ENCODE peak calls at places on chromosomes 7 and 10, in four cellular contexts. J is A549, L is IMR-90, P is K562. S is an unnamed sample.
A peak's percentile ranks its signal among the peaks of the same experiment; 100 is the strongest.

GRCh38 chr7:131327049-131327625 is 539 bp upstream of the MKLN1 start:
- DNase-seq in J (peak; percentile 64), P (peak; percentile 39), L (peak; percentile 79), S (no peak)

GRCh38 chr10:48306870-48307531 is 524 bp downstream of the MAPK8 start:
- DNase-seq in P (peak; percentile 94), J (peak; percentile 43), L (peak; percentile 35), S (no peak)

GRCh38 chr7:16365177-16365576 is 56.2 kb downstream of the CRPPA start:
- DNase-seq in L (no peak), J (no peak), P (no peak), S (no peak)

GRCh38 chr10:71663311-71663710 is 56.3 kb downstream of the C10orf105 start:
- DNase-seq in J (no peak), L (no peak), P (peak; percentile 50), S (no peak)

GRCh38 chr10:77799352-77799751 is 127.2 kb downstream of the DLG5 start:
- DNase-seq in J (no peak), P (no peak), L (peak; percentile 26), S (no peak)

GRCh38 chr10:116665541-116666125 is 44.9 kb downstream of the PNLIPRP2 start:
- DNase-seq in P (no peak), J (no peak), L (peak; percentile 5), S (no peak)

GRCh38 chr10:71696635-71697326 is 22.8 kb downstream of the C10orf105 start:
- DNase-seq in J (peak; percentile 76), L (no peak), P (peak; percentile 91), S (no peak)

GRCh38 chr7:101519324-101520017 is 109.6 kb downstream of the MYL10 start:
- DNase-seq in L (peak; percentile 99), J (no peak), P (no peak), S (no peak)

GRCh38 chr10:68684413-68684812 is 36.6 kb upstream of the CCAR1 start:
- DNase-seq in P (no peak), L (no peak), J (no peak), S (peak; percentile 0)

GRCh38 chr7:139360948-139361307 is 1.2 kb downstream of the LUC7L2 start:
- DNase-seq in P (no peak), J (no peak), L (no peak), S (no peak)

GRCh38 chr7:106450716-106451115 is 165.9 kb upstream of the NAMPT start:
- DNase-seq in J (no peak), P (no peak), L (no peak), S (no peak)

GRCh38 chr7:21355406-21355874 is 72.4 kb upstream of the SP4 start:
- DNase-seq in L (no peak), J (no peak), P (peak; percentile 17), S (peak; percentile 97)

GRCh38 chr10:127194598-127194997 is 1.8 kb downstream of the INSYN2A start:
- DNase-seq in L (no peak), P (no peak), J (no peak), S (no peak)

GRCh38 chr10:9302142-9302746 is 1247.8 kb downstream of the GATA3 start:
- DNase-seq in P (peak; percentile 41), L (peak; percentile 53), J (peak; percentile 16), S (no peak)

GRCh38 chr10:73768881-73769280 is 13.0 kb upstream of the CHCHD1 start:
- DNase-seq in L (no peak), J (no peak), P (no peak), S (no peak)

GRCh38 chr7:108099650-108100049 is 30.5 kb downstream of the LAMB4 start:
- DNase-seq in P (no peak), L (peak; percentile 32), J (no peak), S (no peak)

GRCh38 chr7:85851571-85852193 is 664.8 kb upstream of the SEMA3D start:
- DNase-seq in J (peak; percentile 10), P (no peak), L (peak; percentile 69), S (no peak)

GRCh38 chr7:23462846-23463245 is 7.4 kb downstream of the IGF2BP3 start:
- DNase-seq in L (peak; percentile 67), P (no peak), J (no peak), S (no peak)

GRCh38 chr7:93307131-93307660 is 75.0 kb downstream of the VPS50 start:
- DNase-seq in L (peak; percentile 86), J (no peak), P (no peak), S (no peak)

GRCh38 chr7:16688249-16688648 is 42.3 kb downstream of the BZW2 start:
- DNase-seq in J (no peak), P (peak; percentile 61), L (no peak), S (no peak)

GRCh38 chr10:114635797-114636550 is 22.1 kb downstream of the ABLIM1 start:
- DNase-seq in P (no peak), L (no peak), J (no peak), S (no peak)

GRCh38 chr7:28626629-28627262 is 214.4 kb downstream of the CREB5 start:
- DNase-seq in P (peak; percentile 56), L (peak; percentile 36), J (peak; percentile 28), S (no peak)

GRCh38 chr10:68787813-68788212 is 39.5 kb upstream of the STOX1 start:
- DNase-seq in J (no peak), P (no peak), L (no peak), S (no peak)

GRCh38 chr7:26794541-26794940 is 69.8 kb downstream of the SKAP2 start:
- DNase-seq in L (no peak), P (no peak), J (no peak), S (no peak)

GRCh38 chr7:151272410-151272809 is 23.9 kb upstream of the SMARCD3 start:
- DNase-seq in P (no peak), J (no peak), L (no peak), S (no peak)

GRCh38 chr7:30240401-30240800 is 44.0 kb upstream of the ZNRF2 start:
- DNase-seq in J (no peak), P (no peak), L (no peak), S (no peak)

GRCh38 chr10:47243356-47243755 is 56.6 kb upstream of the GDF10 start:
- DNase-seq in L (no peak), P (no peak), J (no peak), S (no peak)

GRCh38 chr10:90227259-90227658 is 525.9 kb downstream of the KIF20B start:
- DNase-seq in P (no peak), L (peak; percentile 34), J (no peak), S (no peak)

GRCh38 chr10:132648871-132649528 is 111.4 kb downstream of the INPP5A start:
- DNase-seq in L (no peak), P (no peak), J (no peak), S (no peak)

GRCh38 chr10:3936422-3937040 is 151.5 kb upstream of the KLF6 start:
- DNase-seq in P (no peak), L (no peak), J (no peak), S (no peak)

GRCh38 chr7:127770870-127771269 is 118.9 kb downstream of the SND1 start:
- DNase-seq in P (no peak), L (peak; percentile 72), J (no peak), S (no peak)
- TF ChIP-seq RCOR1 in P (no peak), L (no peak), J (no peak), S (no peak)

GRCh38 chr7:34341331-34341730 is 316.7 kb upstream of the NPSR1 start:
- DNase-seq in L (no peak), P (no peak), J (no peak), S (no peak)
- TF ChIP-seq BHLHE40 in L (no peak), P (no peak), J (no peak), S (no peak)

GRCh38 chr7:47244692-47245091 is 337.2 kb downstream of the TNS3 start:
- DNase-seq in L (no peak), P (no peak), J (no peak), S (no peak)

GRCh38 chr7:47236480-47237208 is 345.3 kb downstream of the TNS3 start:
- DNase-seq in P (no peak), L (no peak), J (no peak), S (no peak)

GRCh38 chr7:47241112-47242065 is 340.5 kb downstream of the TNS3 start:
- DNase-seq in L (no peak), P (no peak), J (no peak), S (no peak)

GRCh38 chr7:47239034-47239433 is 342.9 kb downstream of the TNS3 start:
- DNase-seq in L (no peak), P (no peak), J (no peak), S (no peak)

DNA sequence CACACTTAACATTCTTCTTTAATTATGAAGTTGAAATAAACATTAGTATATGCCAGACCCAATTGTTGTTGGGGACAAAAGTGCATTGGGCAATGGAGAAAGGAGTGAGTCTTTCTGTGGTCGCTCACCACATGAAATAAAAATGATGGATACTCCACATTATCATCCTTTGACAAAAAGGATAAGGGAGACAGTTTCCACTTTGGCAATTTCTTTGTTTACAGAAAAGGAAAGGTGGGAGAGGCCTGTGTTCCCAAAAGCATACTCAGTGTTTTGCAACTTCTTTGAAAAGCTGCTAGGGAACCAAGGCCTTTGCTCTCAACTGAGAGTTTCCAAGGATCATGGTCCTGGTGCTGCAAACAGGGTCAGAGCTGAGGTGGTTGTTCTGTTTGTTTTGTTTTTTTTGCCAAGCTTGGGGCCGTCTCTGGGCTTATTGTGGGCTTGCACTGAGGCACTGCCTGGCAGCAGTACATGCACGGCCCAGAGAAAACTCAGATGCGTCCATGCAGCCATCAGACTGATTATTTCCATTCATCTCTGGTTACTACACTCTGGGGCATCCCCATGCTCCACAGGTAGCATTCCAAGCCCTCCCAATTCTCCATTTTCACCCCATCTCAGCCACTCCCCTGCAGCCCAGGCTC is 341.9 kb downstream of the TNS3 start:
- DNase-seq in L (no peak), P (no peak), J (no peak), S (no peak)
- TF ChIP-seq RCOR1 in L (no peak), P (no peak), J (no peak), S (no peak)

DNA sequence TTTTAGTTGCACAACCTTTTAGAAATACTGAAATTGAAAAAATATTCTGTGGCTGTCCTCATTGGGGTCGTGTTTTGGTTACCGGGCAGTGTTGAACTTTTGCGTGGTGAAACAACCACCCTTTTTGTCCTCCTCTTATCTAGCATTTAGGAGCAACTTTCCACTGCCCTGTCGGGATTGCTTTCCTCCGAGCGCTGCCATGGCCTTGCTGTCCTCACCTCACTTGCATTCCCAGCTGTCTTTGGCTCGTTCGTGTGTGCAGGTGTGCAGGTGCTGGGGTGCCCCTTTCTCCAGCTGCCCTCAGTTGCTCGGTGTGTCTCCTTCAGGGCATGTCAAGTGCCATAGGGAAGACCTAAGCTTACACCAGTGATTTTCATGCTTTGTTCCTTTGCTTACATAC is 116.9 kb upstream of the GJD4 start:
- DNase-seq in L (no peak), J (no peak), P (no peak), S (no peak)
- TF ChIP-seq BHLHE40 in L (no peak), J (no peak), P (no peak), S (no peak)

GRCh38 chr7:14834888-14835287 is 67.7 kb downstream of the DGKB start:
- DNase-seq in L (peak; percentile 44), J (no peak), P (no peak), S (no peak)
- TF ChIP-seq RCOR1 in L (no peak), J (no peak), P (no peak), S (no peak)

GRCh38 chr7:32255036-32255435 is 184.8 kb upstream of the PDE1C start:
- DNase-seq in P (no peak), L (no peak), J (no peak), S (no peak)
- TF ChIP-seq BHLHE40 in P (no peak), L (no peak), J (no peak), S (no peak)